ENCODE peak calls at places on chromosomes 3 and 15, in eight cellular contexts. V, U, F, P, M, Q, R and G are unnamed samples.

GRCh38 chr15:45603881-45604280 is 16.7 kb downstream of the BLOC1S6 start:
- DNase-seq in V (no peak), P (no peak), Q (no peak), U (no peak), R (no peak), F (no peak), M (no peak), G (no peak)

GRCh38 chr3:181326637-181327223 is 337.2 kb upstream of the DNAJC19 start:
- DNase-seq in Q (peak; percentile 34), V (no peak), P (no peak), M (peak; percentile 31), F (no peak), R (no peak), U (peak; percentile 8), G (peak; percentile 72)

GRCh38 chr3:43341788-43342187 is 55.4 kb downstream of the SNRK start:
- DNase-seq in V (no peak), Q (no peak), F (no peak), U (no peak), R (no peak), M (no peak), P (no peak), G (no peak)

GRCh38 chr3:130093741-130094391 is 12.2 kb downstream of the ALG1L2 start:
- DNase-seq in V (peak; percentile 51), P (peak; percentile 60), U (no peak), M (no peak), F (no peak), Q (peak; percentile 54), R (no peak), G (peak; percentile 51)

GRCh38 chr3:69906351-69906966 is 93.1 kb upstream of the SAMMSON start:
- DNase-seq in R (no peak), M (no peak), P (no peak), Q (no peak), V (no peak), F (no peak), U (peak; percentile 61), G (no peak)

GRCh38 chr3:100277255-100277800 is 16.5 kb downstream of the TBC1D23 start:
- DNase-seq in Q (no peak), F (no peak), R (no peak), U (no peak), P (no peak), V (no peak), M (no peak), G (no peak)

GRCh38 chr15:60720493-60721231 is 241.7 kb upstream of the ICE2 start:
- DNase-seq in U (no peak), R (no peak), Q (peak; percentile 25), V (no peak), F (no peak), P (no peak), M (no peak), G (no peak)

GRCh38 chr3:34635352-34635850 is 837.0 kb downstream of the PDCD6IP start:
- DNase-seq in U (no peak), R (no peak), V (no peak), P (no peak), Q (no peak), F (no peak), M (no peak), G (no peak)

GRCh38 chr3:99972380-99973104 is 141.8 kb downstream of the FILIP1L start:
- DNase-seq in R (no peak), F (no peak), Q (no peak), V (no peak), P (no peak), M (no peak), U (no peak), G (no peak)

GRCh38 chr3:156218353-156218744 is 98.0 kb downstream of the KCNAB1 start:
- DNase-seq in R (no peak), F (no peak), V (no peak), Q (no peak), M (no peak), P (no peak), U (no peak), G (no peak)

GRCh38 chr3:45951946-45952345 is 8.7 kb downstream of the CXCR6 start:
- DNase-seq in V (no peak), P (no peak), U (no peak), R (no peak), F (no peak), M (no peak), Q (no peak), G (no peak)

GRCh38 chr15:74400915-74401757 is 32.6 kb downstream of the SEMA7A start:
- DNase-seq in V (no peak), M (no peak), U (no peak), F (no peak), R (no peak), Q (no peak), P (no peak), G (no peak)

GRCh38 chr3:88589131-88589530 is 439.4 kb downstream of the C3orf38 start:
- DNase-seq in R (no peak), U (no peak), M (no peak), Q (no peak), P (no peak), V (no peak), F (no peak), G (peak; percentile 3)

GRCh38 chr15:65811835-65812234 is 19.7 kb upstream of the DENND4A start:
- DNase-seq in V (no peak), M (no peak), U (no peak), P (no peak), F (no peak), Q (no peak), R (no peak), G (no peak)

GRCh38 chr3:12449889-12450682 is 34.2 kb upstream of the TSEN2 start:
- DNase-seq in F (no peak), P (no peak), U (no peak), V (no peak), Q (no peak), M (peak; percentile 39), R (peak; percentile 34), G (no peak)

GRCh38 chr15:98522127-98522526 is 126.2 kb upstream of the IGF1R start:
- DNase-seq in Q (no peak), P (no peak), R (no peak), U (no peak), V (no peak), F (no peak), M (no peak), G (no peak)

GRCh38 chr15:62853833-62854210 is 188.7 kb upstream of the TPM1 start:
- DNase-seq in R (no peak), F (no peak), Q (no peak), P (peak; percentile 49), U (no peak), M (no peak), V (no peak), G (peak; percentile 44)

GRCh38 chr3:27914199-27914598 is 192.1 kb upstream of the EOMES start:
- DNase-seq in M (no peak), V (no peak), R (no peak), Q (no peak), U (peak; percentile 18), P (peak; percentile 34), F (no peak), G (peak; percentile 71)

GRCh38 chr3:160477750-160478149 is 28.2 kb upstream of the TRIM59 start:
- DNase-seq in Q (no peak), F (no peak), R (no peak), V (no peak), U (no peak), M (no peak), P (no peak), G (no peak)

GRCh38 chr3:124915254-124915653 is 19.3 kb downstream of the MUC13 start:
- DNase-seq in Q (no peak), U (no peak), P (no peak), F (no peak), M (no peak), V (no peak), R (no peak), G (no peak)

DNA sequence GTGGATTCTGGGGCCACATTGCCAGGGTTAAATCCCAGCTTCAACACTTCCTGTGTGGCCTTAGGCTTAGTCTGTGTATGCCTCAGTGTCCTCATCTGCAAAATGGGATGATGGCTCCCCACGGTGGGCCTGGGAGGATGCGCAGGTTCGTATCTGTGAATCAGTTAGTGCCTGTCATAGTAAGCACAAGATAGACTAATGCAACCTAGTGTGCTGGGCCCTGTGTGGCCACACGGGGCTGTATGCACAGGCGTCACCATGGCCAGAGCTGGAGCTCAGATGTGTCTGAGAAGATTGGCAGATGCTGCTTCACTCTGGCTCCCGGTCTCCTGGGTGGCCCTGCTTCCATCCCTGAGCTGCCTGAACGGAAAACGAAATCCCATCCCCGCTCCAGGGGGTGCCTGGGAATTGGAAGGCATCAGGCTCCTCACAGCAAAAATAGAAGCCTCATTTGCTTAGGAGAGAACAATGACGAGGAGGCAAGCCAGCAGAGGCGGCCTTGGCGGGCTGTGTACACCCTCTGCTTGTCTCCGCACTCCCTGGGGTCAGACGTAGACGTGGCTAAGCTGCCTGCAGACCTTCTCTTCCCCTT is 103.6 kb downstream of the APBA2 start:
- DNase-seq in U (peak; percentile 39), M (peak; percentile 50), R (no peak), Q (no peak), V (no peak), P (peak; percentile 30), F (peak; percentile 77), G (peak; percentile 61)
- TF ChIP-seq CTCF in U (no peak), M (no peak), R (no peak), Q (no peak), V (no peak), P (peak; percentile 19), F (peak; percentile 36), G (peak; percentile 48)

GRCh38 chr15:48358229-48358641 is 27.0 kb downstream of the DUT start:
- DNase-seq in V (no peak), Q (peak; percentile 35), R (no peak), U (peak; percentile 24), P (no peak), M (no peak), F (no peak), G (peak; percentile 45)
- TF ChIP-seq CTCF in V (peak; percentile 68), Q (peak; percentile 60), R (no peak), U (peak; percentile 63), P (peak; percentile 31), M (peak; percentile 43), F (peak; percentile 67), G (no peak)

DNA sequence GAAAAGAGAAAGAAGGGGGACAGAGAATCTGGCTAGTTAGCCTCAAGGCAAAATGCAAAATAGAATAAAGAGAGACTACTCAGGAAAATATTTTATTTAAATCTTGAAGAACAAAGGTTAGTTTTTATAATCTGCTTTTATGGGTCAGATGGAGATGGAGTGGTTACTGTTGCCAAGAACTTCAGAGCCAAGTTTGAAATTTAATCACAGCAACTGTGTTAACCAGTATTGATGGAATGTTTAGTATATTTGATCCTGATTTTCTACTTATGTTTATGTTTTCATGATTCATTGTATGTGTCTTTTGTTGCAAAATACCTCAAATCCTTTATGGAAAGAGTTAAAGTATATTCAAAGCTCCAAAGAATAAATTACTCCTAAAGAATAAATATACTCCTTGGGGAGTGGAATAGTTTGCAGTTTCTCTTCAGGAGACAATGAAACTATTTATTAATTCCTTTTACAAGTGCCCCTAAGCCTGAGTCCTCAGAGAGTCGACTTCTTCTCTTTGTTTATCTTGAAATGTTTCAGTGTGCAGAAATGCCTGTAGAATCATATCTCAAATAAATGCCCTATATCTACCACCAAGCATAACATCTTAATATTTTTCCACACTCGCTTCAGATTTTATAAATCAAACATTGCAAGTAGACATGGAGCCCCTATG is 60.9 kb upstream of the THSD4 start:
- DNase-seq in Q (no peak), V (no peak), P (no peak), F (no peak), R (no peak), U (peak; percentile 26), M (no peak), G (no peak)
- TF ChIP-seq CTCF in Q (no peak), V (no peak), P (no peak), F (no peak), R (no peak), U (no peak), M (no peak), G (no peak)

GRCh38 chr15:89104172-89104564 is 15.9 kb downstream of the ABHD2 start:
- DNase-seq in F (no peak), V (no peak), R (peak; percentile 57), U (no peak), P (peak; percentile 17), Q (no peak), M (peak; percentile 43), G (no peak)
- TF ChIP-seq CTCF in F (no peak), V (no peak), R (no peak), U (no peak), P (no peak), Q (no peak), M (no peak), G (peak; percentile 38)